ENCODE peak calls at places on chromosome 19, in four cellular contexts. One of them, this sample, is unnamed. For H3K4me1, the result is how much of the 10 kb centered on the place peaks cover.

GRCh38 chr19:18596752-18597157 is 8.2 kb downstream of the REX1BD start:
- DNase-seq in BE2C: peak
- DNase-seq in upper lobe of right lung: peak
- DNase-seq in lower lobe of right lung: peak
- DNase-seq in this sample: no peak

GRCh38 chr19:34370117-34370516 is 5.1 kb downstream of the GPI start:
- DNase-seq in upper lobe of right lung: no peak
- DNase-seq in lower lobe of right lung: no peak
- DNase-seq in BE2C: no peak
- DNase-seq in this sample: no peak

GRCh38 chr19:6632002-6632621 is 37.8 kb downstream of the TNFSF14 start:
- DNase-seq in lower lobe of right lung: no peak
- DNase-seq in BE2C: peak
- DNase-seq in upper lobe of right lung: no peak
- DNase-seq in this sample: peak

GRCh38 chr19:34254552-34255432 is at the start of gene GARRE1:
- DNase-seq in upper lobe of right lung: peak
- DNase-seq in BE2C: peak
- DNase-seq in lower lobe of right lung: peak
- DNase-seq in this sample: peak

GRCh38 chr19:7992575-7992974 is 12.9 kb downstream of the ELAVL1 start:
- DNase-seq in BE2C: no peak
- DNase-seq in upper lobe of right lung: no peak
- DNase-seq in lower lobe of right lung: no peak
- DNase-seq in this sample: no peak

GRCh38 chr19:34972163-34972705 is 8.2 kb upstream of the ZNF792 start:
- DNase-seq in BE2C: no peak
- DNase-seq in lower lobe of right lung: peak
- DNase-seq in upper lobe of right lung: no peak
- DNase-seq in this sample: no peak

GRCh38 chr19:6416658-6417405 is 7.8 kb downstream of the KHSRP start:
- DNase-seq in lower lobe of right lung: no peak
- DNase-seq in upper lobe of right lung: no peak
- DNase-seq in BE2C: no peak
- DNase-seq in this sample: no peak

GRCh38 chr19:3975144-3975543 is 4.2 kb upstream of the DAPK3 start:
- DNase-seq in upper lobe of right lung: no peak
- DNase-seq in BE2C: no peak
- DNase-seq in lower lobe of right lung: no peak
- DNase-seq in this sample: no peak

GRCh38 chr19:32397736-32398135 is 7.8 kb upstream of the DPY19L3 start:
- DNase-seq in upper lobe of right lung: no peak
- DNase-seq in BE2C: no peak
- DNase-seq in lower lobe of right lung: no peak
- DNase-seq in this sample: no peak

GRCh38 chr19:30480097-30480496 is 107.9 kb downstream of the ZNF536 start:
- DNase-seq in lower lobe of right lung: no peak
- DNase-seq in BE2C: no peak
- DNase-seq in upper lobe of right lung: no peak
- DNase-seq in this sample: no peak

GRCh38 chr19:48249502-48250014 is 6.2 kb downstream of the CARD8 start:
- DNase-seq in BE2C: no peak
- DNase-seq in upper lobe of right lung: peak
- DNase-seq in lower lobe of right lung: peak
- DNase-seq in this sample: no peak

GRCh38 chr19:32287086-32287485 is 58.3 kb upstream of the ZNF507 start:
- DNase-seq in upper lobe of right lung: no peak
- DNase-seq in BE2C: no peak
- DNase-seq in lower lobe of right lung: no peak
- DNase-seq in this sample: no peak

GRCh38 chr19:51083783-51084182 is 1.1 kb upstream of the KLK14 start:
- DNase-seq in lower lobe of right lung: no peak
- DNase-seq in BE2C: no peak
- DNase-seq in upper lobe of right lung: peak
- DNase-seq in this sample: no peak

GRCh38 chr19:30160426-30160825 is 211.8 kb upstream of the ZNF536 start:
- DNase-seq in upper lobe of right lung: no peak
- DNase-seq in lower lobe of right lung: no peak
- DNase-seq in BE2C: no peak
- DNase-seq in this sample: no peak

GRCh38 chr19:42271861-42272534 is 2.9 kb downstream of the CIC start:
- DNase-seq in lower lobe of right lung: no peak
- DNase-seq in upper lobe of right lung: no peak
- DNase-seq in BE2C: no peak
- DNase-seq in this sample: peak

GRCh38 chr19:55251296-55252081 is 7.3 kb downstream of the PPP6R1 start:
- DNase-seq in lower lobe of right lung: no peak
- DNase-seq in BE2C: no peak
- DNase-seq in upper lobe of right lung: no peak
- DNase-seq in this sample: no peak

GRCh38 chr19:35665157-35665556 is 1.2 kb upstream of the UPK1A start:
- DNase-seq in BE2C: no peak
- DNase-seq in lower lobe of right lung: no peak
- DNase-seq in upper lobe of right lung: no peak
- DNase-seq in this sample: peak

GRCh38 chr19:6602729-6603114 is 11.8 kb upstream of the CD70 start:
- DNase-seq in upper lobe of right lung: no peak
- DNase-seq in lower lobe of right lung: no peak
- DNase-seq in BE2C: no peak
- DNase-seq in this sample: no peak

GRCh38 chr19:56622374-56622773 is 20.6 kb upstream of the SMIM17 start:
- DNase-seq in lower lobe of right lung: no peak
- DNase-seq in upper lobe of right lung: no peak
- DNase-seq in BE2C: no peak
- DNase-seq in this sample: no peak

GRCh38 chr19:54232552-54232934 is 9.7 kb upstream of the LILRB3 start:
- DNase-seq in lower lobe of right lung: no peak
- DNase-seq in upper lobe of right lung: no peak
- DNase-seq in BE2C: no peak
- DNase-seq in this sample: no peak

GRCh38 chr19:43739419-43739818 is 15.3 kb downstream of the SMG9 start:
- DNase-seq in BE2C: no peak
- DNase-seq in upper lobe of right lung: no peak
- DNase-seq in lower lobe of right lung: no peak
- DNase-seq in this sample: no peak

GRCh38 chr19:3606690-3607289 is at the start of gene TBXA2R:
- DNase-seq in upper lobe of right lung: peak
- DNase-seq in BE2C: peak
- DNase-seq in lower lobe of right lung: peak
- DNase-seq in this sample: peak

GRCh38 chr19:51272183-51272817 is 21.4 kb downstream of the SIGLECL1 start:
- DNase-seq in upper lobe of right lung: no peak
- DNase-seq in lower lobe of right lung: no peak
- DNase-seq in BE2C: no peak
- DNase-seq in this sample: no peak

GRCh38 chr19:41328157-41328817 is 18.3 kb downstream of the CCDC97 start:
- DNase-seq in BE2C: no peak
- DNase-seq in lower lobe of right lung: no peak
- DNase-seq in upper lobe of right lung: no peak
- DNase-seq in this sample: no peak

GRCh38 chr19:30221176-30221575 is 151.0 kb upstream of the ZNF536 start:
- DNase-seq in lower lobe of right lung: no peak
- DNase-seq in upper lobe of right lung: no peak
- DNase-seq in BE2C: no peak
- DNase-seq in this sample: no peak

GRCh38 chr19:54247106-54247930 is 4.7 kb upstream of the LILRA6 start:
- DNase-seq in lower lobe of right lung: no peak
- DNase-seq in BE2C: no peak
- DNase-seq in upper lobe of right lung: no peak
- DNase-seq in this sample: no peak

GRCh38 chr19:19711934-19712828 is 20.7 kb downstream of the ZNF14 start:
- DNase-seq in lower lobe of right lung: no peak
- DNase-seq in BE2C: no peak
- DNase-seq in upper lobe of right lung: no peak
- DNase-seq in this sample: no peak

GRCh38 chr19:35960432-35960972 is 24.3 kb downstream of the LRFN3 start:
- DNase-seq in lower lobe of right lung: no peak
- DNase-seq in BE2C: no peak
- DNase-seq in upper lobe of right lung: no peak
- DNase-seq in this sample: no peak

GRCh38 chr19:29120471-29120870 is 92.5 kb downstream of the UQCRFS1 start:
- DNase-seq in lower lobe of right lung: no peak
- DNase-seq in BE2C: no peak
- DNase-seq in upper lobe of right lung: no peak
- DNase-seq in this sample: no peak

GRCh38 chr19:29118384-29118783 is 94.6 kb downstream of the UQCRFS1 start:
- DNase-seq in upper lobe of right lung: no peak
- DNase-seq in BE2C: no peak
- DNase-seq in lower lobe of right lung: no peak
- DNase-seq in this sample: no peak

GRCh38 chr19:29117926-29118325 is 95.0 kb downstream of the UQCRFS1 start:
- DNase-seq in upper lobe of right lung: no peak
- DNase-seq in lower lobe of right lung: no peak
- DNase-seq in BE2C: no peak
- DNase-seq in this sample: no peak

GRCh38 chr19:29121684-29122083 is 91.3 kb downstream of the UQCRFS1 start:
- DNase-seq in lower lobe of right lung: no peak
- DNase-seq in BE2C: no peak
- DNase-seq in upper lobe of right lung: no peak
- DNase-seq in this sample: no peak

DNA sequence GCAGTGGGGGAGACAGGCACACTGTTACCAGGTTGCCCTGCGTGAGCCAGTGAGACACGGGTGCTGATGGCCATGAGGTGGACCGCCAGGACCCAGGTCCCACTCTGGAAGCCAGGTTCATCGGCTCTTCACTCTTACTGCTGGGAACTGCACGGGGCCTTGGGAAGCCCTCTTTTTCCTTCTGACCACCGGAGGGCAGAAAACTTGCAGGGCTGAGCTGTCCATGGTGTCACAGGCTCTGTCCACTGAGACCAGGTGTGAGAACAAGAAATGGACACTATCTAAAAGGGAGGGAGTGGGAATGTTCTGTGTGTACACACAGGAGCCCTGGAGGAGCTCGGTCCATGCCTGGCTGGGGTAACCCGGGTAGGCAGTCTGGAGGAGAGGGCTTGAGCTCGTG is 93.4 kb downstream of the UQCRFS1 start:
- DNase-seq in lower lobe of right lung: no peak
- DNase-seq in upper lobe of right lung: no peak
- DNase-seq in BE2C: no peak
- DNase-seq in this sample: no peak
- TF ChIP-seq CTCF in lower lobe of right lung: no peak
- TF ChIP-seq CTCF in upper lobe of right lung: peak
- TF ChIP-seq CTCF in BE2C: no peak
- TF ChIP-seq CTCF in this sample: no peak

DNA sequence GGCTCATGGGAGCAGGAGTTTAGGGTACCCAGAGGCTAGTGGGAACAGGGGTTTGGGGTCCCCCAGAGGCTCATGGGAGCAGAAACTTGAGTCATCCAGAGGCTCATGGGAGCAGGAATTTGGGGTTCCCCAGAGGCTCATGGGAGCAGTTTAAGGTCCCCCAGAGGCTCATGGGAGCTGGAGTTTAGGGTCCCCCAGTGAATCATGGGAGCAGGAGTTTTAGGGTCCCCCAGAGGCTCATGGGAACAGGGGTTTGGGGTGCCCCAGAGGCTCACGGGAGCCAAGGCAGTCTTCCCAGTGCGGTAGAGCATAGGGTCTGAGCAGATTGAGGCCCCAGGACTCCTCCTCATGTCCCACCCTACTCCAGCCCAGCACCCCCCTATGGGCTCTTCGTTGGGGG is 8.6 kb upstream of the FLT3LG start:
- DNase-seq in lower lobe of right lung: no peak
- DNase-seq in BE2C: no peak
- DNase-seq in upper lobe of right lung: no peak
- DNase-seq in this sample: no peak
- H3K4me3 ChIP-seq in lower lobe of right lung: no peak
- H3K4me3 ChIP-seq in BE2C: no peak
- H3K4me3 ChIP-seq in upper lobe of right lung: no peak
- H3K4me3 ChIP-seq in this sample: no peak

DNA sequence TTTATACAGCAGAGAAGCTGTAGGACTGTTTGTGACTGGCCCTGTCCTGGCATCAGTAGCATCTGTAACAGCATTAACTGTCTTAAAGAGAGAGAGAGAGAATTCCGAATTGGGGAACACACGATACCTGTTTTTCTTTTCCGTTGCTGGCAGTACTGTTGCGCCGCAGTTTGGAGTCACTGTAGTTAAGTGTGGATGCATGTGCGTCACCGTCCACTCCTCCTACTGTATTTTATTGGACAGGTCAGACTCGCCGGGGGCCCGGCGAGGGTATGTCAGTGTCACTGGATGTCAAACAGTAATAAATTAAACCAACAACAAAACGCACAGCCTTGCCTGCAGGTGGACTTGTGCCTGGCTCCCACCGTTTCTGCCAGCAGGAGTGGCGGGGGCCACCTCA is 27.3 kb upstream of the LDLR start:
- DNase-seq in lower lobe of right lung: no peak
- DNase-seq in BE2C: no peak
- DNase-seq in upper lobe of right lung: no peak
- DNase-seq in this sample: no peak
- H3K4me1 ChIP-seq in lower lobe of right lung: under half
- H3K4me1 ChIP-seq in BE2C: under half
- H3K4me1 ChIP-seq in upper lobe of right lung: under half
- H3K4me1 ChIP-seq in this sample: under half

GRCh38 chr19:46621191-46622117 is 3.4 kb downstream of the PTGIR start:
- DNase-seq in lower lobe of right lung: peak
- DNase-seq in BE2C: no peak
- DNase-seq in upper lobe of right lung: no peak
- DNase-seq in this sample: no peak
- TF ChIP-seq CTCF in lower lobe of right lung: no peak
- TF ChIP-seq CTCF in BE2C: peak
- TF ChIP-seq CTCF in upper lobe of right lung: peak
- TF ChIP-seq CTCF in this sample: no peak

DNA sequence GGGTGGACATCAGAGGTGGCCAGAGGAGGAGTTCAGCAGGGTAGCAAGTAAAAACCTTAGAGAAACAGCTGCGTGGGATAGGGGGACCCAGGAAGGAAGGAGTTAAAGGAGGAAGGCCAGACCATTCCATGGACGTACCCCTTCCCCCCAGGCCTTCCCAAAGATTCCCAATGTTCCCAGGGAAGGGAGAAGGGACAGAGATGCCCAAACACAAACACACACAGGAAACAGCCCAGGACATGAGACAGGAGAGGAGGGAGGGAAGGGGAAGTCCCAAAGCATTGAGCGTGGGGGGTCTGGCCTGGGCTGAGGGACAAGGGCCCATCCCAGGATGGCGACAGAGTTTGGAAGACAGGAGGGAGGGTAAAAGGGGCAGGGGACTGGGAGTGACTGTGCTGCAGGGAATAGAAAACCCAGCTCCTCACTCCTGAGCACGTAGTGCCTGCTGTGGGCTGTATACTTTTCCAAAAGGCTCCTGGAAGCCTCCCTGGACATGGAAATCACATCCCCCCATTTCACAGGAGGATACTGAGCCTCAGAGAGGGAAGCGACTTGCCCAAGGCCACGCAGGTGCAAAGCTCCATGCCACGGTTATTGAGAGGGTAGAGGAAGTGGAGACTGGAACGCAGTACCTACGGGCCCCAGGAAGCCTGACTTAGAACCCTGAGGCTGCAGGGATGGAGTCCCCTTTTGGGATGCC is 1.1 kb downstream of the SYDE1 start:
- DNase-seq in upper lobe of right lung: no peak
- DNase-seq in lower lobe of right lung: no peak
- DNase-seq in BE2C: no peak
- DNase-seq in this sample: no peak
- H3K4me3 ChIP-seq in upper lobe of right lung: peak
- H3K4me3 ChIP-seq in lower lobe of right lung: peak
- H3K4me3 ChIP-seq in BE2C: no peak
- H3K4me3 ChIP-seq in this sample: peak